ENCODE peak calls at places on chromosomes 2 and 18, in five cellular contexts. D, P, A, C and G are unnamed samples.

GRCh38 chr2:25238920-25239319 is 70.5 kb upstream of the POMC start:
- DNase-seq in D (no peak), A (no peak), C (no peak), P (no peak), G (no peak)

GRCh38 chr2:44016282-44016681 is 20.5 kb upstream of the LRPPRC start:
- DNase-seq in C (peak; percentile 37), A (peak; percentile 74), P (peak; percentile 52), D (peak; percentile 31), G (peak; percentile 61)

GRCh38 chr2:218013289-218013688 is 10.5 kb upstream of the TNS1 start:
- DNase-seq in D (no peak), C (no peak), A (no peak), P (no peak), G (no peak)

GRCh38 chr18:60892441-60892840 is 440.8 kb upstream of the CDH20 start:
- DNase-seq in P (peak; percentile 22), D (no peak), C (peak; percentile 3), A (no peak), G (peak; percentile 45)

GRCh38 chr2:75522543-75523312 is 38.0 kb downstream of the EVA1A start:
- DNase-seq in C (no peak), P (no peak), D (no peak), A (no peak), G (no peak)

GRCh38 chr2:199303814-199304213 is 153.9 kb downstream of the SATB2 start:
- DNase-seq in C (peak; percentile 100), A (no peak), P (peak; percentile 85), D (no peak), G (peak; percentile 85)

GRCh38 chr18:25614168-25614567 is 262.2 kb upstream of the ZNF521 start:
- DNase-seq in D (no peak), A (no peak), C (no peak), P (no peak), G (peak; percentile 1)

GRCh38 chr2:64455031-64455332 is 1.0 kb downstream of the LGALSL start:
- DNase-seq in P (no peak), A (no peak), C (no peak), D (no peak), G (no peak)

GRCh38 chr2:122737429-122738077 is 982.1 kb downstream of the TSN start:
- DNase-seq in C (no peak), P (peak; percentile 9), D (no peak), A (no peak), G (peak; percentile 18)

GRCh38 chr2:230811508-230811907 is 53.2 kb upstream of the ITM2C start:
- DNase-seq in C (no peak), P (peak; percentile 72), A (no peak), D (no peak), G (no peak)

GRCh38 chr2:230807686-230808085 is 57.1 kb upstream of the ITM2C start:
- DNase-seq in A (no peak), P (no peak), D (no peak), C (no peak), G (no peak)

GRCh38 chr2:230812041-230812440 is 52.7 kb upstream of the ITM2C start:
- DNase-seq in C (no peak), P (no peak), A (no peak), D (no peak), G (no peak)

GRCh38 chr2:230809015-230809414 is 55.7 kb upstream of the ITM2C start:
- DNase-seq in P (no peak), A (no peak), C (no peak), D (no peak), G (no peak)

GRCh38 chr2:230809677-230810251 is 55.0 kb upstream of the ITM2C start:
- DNase-seq in A (no peak), D (no peak), P (no peak), C (no peak), G (peak; percentile 9)
- TF ChIP-seq CTCF in A (peak; percentile 58), D (peak; percentile 65), P (peak; percentile 45), C (no peak), G (no peak)

GRCh38 chr18:46767217-46767616 is 10.4 kb upstream of the ST8SIA5 start:
- DNase-seq in C (no peak), D (no peak), P (no peak), A (no peak), G (no peak)

GRCh38 chr18:46761054-46761769 is 4.4 kb upstream of the ST8SIA5 start:
- DNase-seq in A (no peak), D (no peak), C (no peak), P (no peak), G (no peak)

GRCh38 chr18:46759885-46760284 is 3.0 kb upstream of the ST8SIA5 start:
- DNase-seq in D (no peak), C (no peak), P (no peak), A (no peak), G (no peak)

GRCh38 chr18:46768166-46768921 is 11.5 kb upstream of the ST8SIA5 start:
- DNase-seq in D (no peak), C (no peak), P (no peak), A (no peak), G (no peak)

GRCh38 chr18:46764586-46764985 is 7.7 kb upstream of the ST8SIA5 start:
- DNase-seq in P (no peak), A (no peak), D (no peak), C (no peak), G (no peak)
- TF ChIP-seq CTCF in P (no peak), A (no peak), D (no peak), C (no peak), G (no peak)

GRCh38 chr2:224807153-224807964 is 91.2 kb upstream of the CCDC195 start:
- DNase-seq in C (no peak), P (peak; percentile 18), A (no peak), D (no peak), G (peak; percentile 70)
- TF ChIP-seq CTCF in C (no peak), P (peak; percentile 6), A (no peak), D (peak; percentile 27), G (peak; percentile 1)

DNA sequence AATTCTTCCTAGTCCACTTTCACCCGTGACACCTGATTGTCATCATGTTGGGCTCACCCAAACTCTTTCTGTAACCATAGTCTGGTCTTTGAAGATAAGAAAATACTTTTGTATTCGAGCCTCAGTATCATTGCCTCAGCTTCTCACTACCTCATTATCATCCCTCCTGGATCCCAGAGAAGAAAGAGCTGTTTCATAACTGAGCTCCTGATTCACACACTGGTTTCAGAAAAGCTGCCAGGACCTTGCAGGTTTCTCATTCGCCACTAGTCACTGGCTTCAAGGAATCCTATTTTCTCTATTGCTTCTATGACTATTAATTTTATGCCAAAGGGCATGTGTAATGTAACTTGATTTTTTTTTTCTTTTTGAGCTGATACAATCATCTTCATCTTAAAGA is 2.9 kb upstream of the CRIM1 start:
- DNase-seq in A (no peak), P (no peak), D (peak; percentile 19), C (peak; percentile 80), G (peak; percentile 85)
- TF ChIP-seq CTCF in A (no peak), P (no peak), D (peak; percentile 42), C (peak; percentile 32), G (no peak)

GRCh38 chr2:210895132-210895531 is 338.7 kb downstream of the CPS1 start:
- DNase-seq in C (no peak), A (no peak), P (no peak), D (no peak), G (no peak)
- TF ChIP-seq CTCF in C (no peak), A (no peak), P (no peak), D (peak; percentile 36), G (no peak)

GRCh38 chr2:50018938-50019337 is 864.6 kb upstream of the FSHR start:
- DNase-seq in P (no peak), D (no peak), A (no peak), C (no peak), G (peak; percentile 70)
- TF ChIP-seq CTCF in P (no peak), D (no peak), A (no peak), C (no peak), G (no peak)

GRCh38 chr2:201580486-201580885 is 62.8 kb downstream of the TMEM237 start:
- DNase-seq in D (no peak), C (peak; percentile 86), P (peak; percentile 96), A (no peak), G (peak; percentile 76)
- TF ChIP-seq CTCF in D (no peak), C (no peak), P (no peak), A (no peak), G (no peak)

DNA sequence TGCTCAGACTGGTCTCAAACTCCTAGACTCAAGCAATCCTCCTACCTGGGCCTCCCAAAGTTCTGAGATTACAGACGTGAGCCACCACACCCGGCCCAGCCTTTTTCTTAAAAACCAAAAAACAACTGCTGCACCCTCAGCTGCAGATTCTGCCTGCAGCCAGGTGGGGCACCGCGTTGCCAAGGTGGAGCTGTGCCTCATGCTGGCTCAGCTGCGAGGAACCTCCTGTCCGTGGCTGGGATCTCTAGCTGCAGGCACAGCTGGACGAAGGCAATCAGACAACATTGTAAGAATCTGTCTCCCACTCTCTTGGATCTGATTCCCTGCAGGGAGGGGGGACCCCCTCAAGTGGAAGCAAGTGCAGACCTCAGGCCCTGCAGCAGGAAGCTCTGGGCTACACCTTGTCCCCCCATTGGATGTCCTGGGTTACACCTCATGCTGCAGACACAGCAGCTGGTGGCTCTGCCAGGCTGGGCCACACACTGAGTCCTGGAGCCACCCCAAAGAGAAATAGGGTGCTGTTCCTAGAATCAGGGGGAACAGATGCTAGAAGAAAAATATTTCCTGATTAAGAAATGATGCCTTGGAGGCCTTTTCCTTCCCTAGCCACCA is 24.1 kb downstream of the CIDEA start:
- DNase-seq in D (peak; percentile 23), A (no peak), C (no peak), P (peak; percentile 18), G (peak; percentile 32)
- TF ChIP-seq CTCF in D (peak; percentile 62), A (no peak), C (no peak), P (peak; percentile 6), G (no peak)

DNA sequence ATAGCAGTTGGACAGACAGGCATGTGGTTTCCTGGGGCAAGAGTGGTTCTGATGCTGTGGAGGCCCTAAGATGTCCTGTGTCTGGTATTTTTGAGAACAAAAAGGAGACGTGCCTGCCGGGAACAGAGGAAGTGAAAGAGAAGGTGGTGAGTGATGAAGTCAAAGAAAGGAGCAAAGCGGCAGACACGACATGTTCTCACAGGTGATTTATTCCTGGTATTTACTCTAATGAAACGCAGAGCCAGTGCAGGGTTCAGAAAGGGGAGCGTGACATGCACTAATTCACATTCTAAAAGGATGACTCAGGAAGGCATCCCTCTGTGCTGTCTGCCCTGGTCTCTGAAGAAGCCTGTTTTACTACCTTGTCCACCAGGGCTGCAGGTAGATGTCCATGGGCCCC is 211.0 kb downstream of the KCNE4 start:
- DNase-seq in C (peak; percentile 66), A (peak; percentile 41), P (no peak), D (no peak), G (peak; percentile 60)
- TF ChIP-seq CTCF in C (no peak), A (no peak), P (no peak), D (no peak), G (no peak)

GRCh38 chr2:73113634-73113958 is 848 bp upstream of the RAB11FIP5 start:
- DNase-seq in C (no peak), A (no peak), D (no peak), P (no peak), G (no peak)

GRCh38 chr2:73112026-73112912 is 479 bp downstream of the RAB11FIP5 start:
- DNase-seq in A (peak; percentile 54), D (no peak), P (peak; percentile 39), C (peak; percentile 53), G (peak; percentile 40)

GRCh38 chr2:73114273-73114867 is 1.6 kb upstream of the RAB11FIP5 start:
- DNase-seq in D (no peak), A (no peak), P (peak; percentile 45), C (no peak), G (peak; percentile 20)

GRCh38 chr2:73111300-73112025 is 1.3 kb downstream of the RAB11FIP5 start:
- DNase-seq in P (peak; percentile 28), D (no peak), C (no peak), A (no peak), G (peak; percentile 68)

GRCh38 chr2:73112913-73113633 is at the start of gene RAB11FIP5:
- DNase-seq in P (peak; percentile 78), A (peak; percentile 84), D (peak; percentile 38), C (peak; percentile 80), G (peak; percentile 75)
- TF ChIP-seq CTCF in P (no peak), A (no peak), D (no peak), C (no peak), G (no peak)